ENCODE peak calls at places on chromosomes 16 and 17, in four cellular contexts. D, P, M and Z are unnamed samples.

GRCh38 chr17:50834786-50835562 is 412 bp upstream of the WFIKKN2 start:
- DNase-seq in M (no peak), P (no peak), D (no peak), Z (no peak)

GRCh38 chr16:6247150-6247549 is 1085.5 kb upstream of the RBFOX1 start:
- DNase-seq in P (no peak), M (no peak), D (no peak), Z (no peak)

GRCh38 chr16:87648698-87649487 is 46.6 kb downstream of the JPH3 start:
- DNase-seq in D (no peak), M (no peak), P (no peak), Z (no peak)

GRCh38 chr17:36602030-36602737 is 801 bp downstream of the MRM1 start:
- DNase-seq in D (no peak), M (no peak), P (no peak), Z (no peak)

GRCh38 chr16:79286646-79287423 is 313.7 kb downstream of the MAF start:
- DNase-seq in D (no peak), M (peak), P (no peak), Z (peak)

GRCh38 chr17:74671031-74671771 is 41.5 kb downstream of the CD300LF start:
- DNase-seq in D (peak), P (peak), M (no peak), Z (peak)

GRCh38 chr16:49598386-49599170 is 225.0 kb downstream of the C16orf78 start:
- DNase-seq in D (no peak), M (peak), P (no peak), Z (no peak)

GRCh38 chr16:82653550-82654511 is 27.1 kb downstream of the CDH13 start:
- DNase-seq in D (peak), P (no peak), M (peak), Z (no peak)

GRCh38 chr17:67649891-67650290 is 67.8 kb upstream of the NOL11 start:
- DNase-seq in D (no peak), M (no peak), P (no peak), Z (no peak)

GRCh38 chr17:21001813-21002221 is 41.0 kb downstream of the USP22 start:
- DNase-seq in M (no peak), P (no peak), D (no peak), Z (no peak)

GRCh38 chr16:68786685-68787418 is 49.8 kb downstream of the CDH1 start:
- DNase-seq in M (no peak), P (no peak), D (peak), Z (no peak)

GRCh38 chr17:66405836-66406679 is 103.6 kb downstream of the PRKCA start:
- DNase-seq in M (no peak), P (no peak), D (no peak), Z (no peak)

GRCh38 chr16:79409970-79410369 is 190.6 kb downstream of the MAF start:
- DNase-seq in P (no peak), M (no peak), D (no peak), Z (no peak)

GRCh38 chr17:82696916-82697807 is 1.3 kb downstream of the RAB40B start:
- DNase-seq in P (no peak), M (no peak), D (no peak), Z (peak)

GRCh38 chr16:65617421-65617820 is 495.6 kb upstream of the CDH11 start:
- DNase-seq in M (no peak), P (no peak), D (no peak), Z (no peak)

GRCh38 chr17:38410201-38410600 is 18.1 kb upstream of the ARHGAP23 start:
- DNase-seq in M (no peak), P (no peak), D (no peak), Z (no peak)

GRCh38 chr17:34254146-34254545 is 939 bp upstream of the CCL2 start:
- DNase-seq in M (no peak), D (no peak), P (no peak), Z (no peak)

GRCh38 chr17:55062921-55063320 is 94.4 kb downstream of the STXBP4 start:
- DNase-seq in D (no peak), P (no peak), M (no peak), Z (no peak)

GRCh38 chr16:59593256-59593655 is 859.1 kb upstream of the GOT2 start:
- DNase-seq in D (no peak), P (no peak), M (no peak), Z (no peak)

GRCh38 chr16:3274490-3274889 is 8.8 kb upstream of the ZNF263 start:
- DNase-seq in D (peak), P (no peak), M (no peak), Z (no peak)

GRCh38 chr17:38926290-38927070 is 1.1 kb downstream of the LASP1NB start:
- DNase-seq in P (no peak), M (no peak), D (no peak), Z (no peak)

GRCh38 chr17:63041251-63041650 is 75.2 kb downstream of the TANC2 start:
- DNase-seq in D (no peak), M (no peak), P (no peak), Z (no peak)

GRCh38 chr17:49218941-49219913 is 8.7 kb downstream of the ABI3 start:
- DNase-seq in P (peak), M (peak), D (no peak), Z (peak)

GRCh38 chr17:55898195-55898594 is 147.3 kb downstream of the PCTP start:
- DNase-seq in D (no peak), P (no peak), M (no peak), Z (no peak)

GRCh38 chr17:39484178-39484577 is 22.9 kb downstream of the CDK12 start:
- DNase-seq in M (peak), D (no peak), P (no peak), Z (no peak)

GRCh38 chr17:40106760-40107265 is 6.4 kb upstream of the NR1D1 start:
- DNase-seq in P (no peak), M (no peak), D (no peak), Z (peak)

GRCh38 chr16:16141784-16142396 is 81.4 kb downstream of the ABCC6 start:
- DNase-seq in P (no peak), D (no peak), M (no peak), Z (no peak)

GRCh38 chr16:88194397-88195020 is 188.2 kb upstream of the ZNF469 start:
- DNase-seq in P (no peak), M (no peak), D (peak), Z (no peak)

GRCh38 chr16:22705799-22706198 is 108.2 kb upstream of the HS3ST2 start:
- DNase-seq in D (no peak), P (no peak), M (no peak), Z (no peak)

GRCh38 chr16:4677994-4678393 is 15.4 kb upstream of the NUDT16L1 start:
- DNase-seq in M (no peak), D (no peak), P (no peak), Z (no peak)

GRCh38 chr17:7842950-7843535 is 9.0 kb downstream of the KDM6B start:
- DNase-seq in D (peak), P (no peak), M (no peak), Z (peak)

GRCh38 chr16:87926246-87927194 is 9.8 kb downstream of the CA5A start:
- DNase-seq in P (no peak), M (no peak), D (no peak), Z (no peak)

GRCh38 chr17:47192549-47192948 is 3.5 kb upstream of the CDC27 start:
- DNase-seq in M (peak), D (no peak), P (no peak), Z (no peak)

GRCh38 chr17:75864448-75864871 is 9.3 kb upstream of the WBP2 start:
- DNase-seq in M (peak), P (no peak), D (no peak), Z (no peak)

GRCh38 chr17:488993-489757 is 136.6 kb upstream of the RPH3AL start:
- DNase-seq in P (no peak), M (no peak), D (peak), Z (peak)

GRCh38 chr16:85332175-85332574 is 219.9 kb upstream of the CIBAR2 start:
- DNase-seq in P (no peak), D (no peak), M (no peak), Z (peak)

GRCh38 chr16:85331685-85332084 is 219.4 kb upstream of the CIBAR2 start:
- DNase-seq in P (no peak), D (no peak), M (no peak), Z (no peak)

GRCh38 chr16:85329999-85330693 is 217.9 kb upstream of the CIBAR2 start:
- DNase-seq in M (no peak), D (no peak), P (no peak), Z (no peak)

GRCh38 chr16:85329059-85329812 is 217.0 kb upstream of the CIBAR2 start:
- DNase-seq in D (no peak), M (no peak), P (no peak), Z (peak)

GRCh38 chr16:85330694-85331188 is 218.5 kb upstream of the CIBAR2 start:
- DNase-seq in D (peak), P (peak), M (no peak), Z (no peak)
- TF ChIP-seq ETV6 in D (no peak), P (no peak), M (no peak), Z (peak)

DNA sequence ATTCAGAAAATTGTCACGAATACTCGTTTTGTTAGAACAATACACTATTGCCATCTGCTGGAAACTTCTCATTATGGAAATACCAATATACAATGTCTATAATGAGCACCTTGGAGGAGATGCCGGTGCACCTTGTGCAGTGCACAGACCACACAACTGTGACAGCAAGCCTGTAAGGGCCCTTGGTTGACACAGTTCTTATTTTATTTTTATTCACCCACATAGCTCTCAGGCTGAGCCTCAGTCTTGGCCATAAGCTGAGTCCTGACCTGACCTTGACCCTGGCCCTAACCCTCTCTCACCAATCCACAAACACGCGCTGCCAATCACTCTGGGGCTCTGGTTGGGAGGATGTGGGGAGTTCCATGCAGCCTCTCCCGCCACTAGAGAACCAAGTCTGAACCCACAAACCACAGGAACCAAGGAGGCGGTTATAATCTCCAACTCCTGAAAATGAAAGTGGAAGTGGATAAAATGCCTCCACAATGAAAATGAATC is 7.6 kb downstream of the AIPL1 start:
- DNase-seq in P (no peak), M (peak), D (no peak), Z (no peak)
- TF ChIP-seq ETV6 in P (no peak), M (no peak), D (no peak), Z (no peak)

GRCh38 chr17:78972507-78973105 is 7.1 kb downstream of the LGALS3BP start:
- DNase-seq in D (no peak), M (no peak), P (no peak), Z (no peak)

GRCh38 chr17:78973792-78974520 is 5.8 kb downstream of the LGALS3BP start:
- DNase-seq in M (no peak), D (no peak), P (no peak), Z (no peak)

GRCh38 chr17:78976907-78977680 is 2.6 kb downstream of the LGALS3BP start:
- DNase-seq in D (no peak), P (no peak), M (no peak), Z (no peak)

GRCh38 chr17:78973196-78973595 is 6.5 kb downstream of the LGALS3BP start:
- DNase-seq in M (no peak), P (no peak), D (no peak), Z (peak)

GRCh38 chr17:78974635-78975591 is 4.8 kb downstream of the LGALS3BP start:
- DNase-seq in D (no peak), P (no peak), M (no peak), Z (no peak)
- TF ChIP-seq ETV6 in D (no peak), P (no peak), M (no peak), Z (no peak)

GRCh38 chr17:31509095-31509804 is 117.8 kb downstream of the RAB11FIP4 start:
- DNase-seq in P (no peak), M (no peak), D (no peak), Z (no peak)
- TF ChIP-seq ETV6 in P (no peak), M (no peak), D (no peak), Z (no peak)

DNA sequence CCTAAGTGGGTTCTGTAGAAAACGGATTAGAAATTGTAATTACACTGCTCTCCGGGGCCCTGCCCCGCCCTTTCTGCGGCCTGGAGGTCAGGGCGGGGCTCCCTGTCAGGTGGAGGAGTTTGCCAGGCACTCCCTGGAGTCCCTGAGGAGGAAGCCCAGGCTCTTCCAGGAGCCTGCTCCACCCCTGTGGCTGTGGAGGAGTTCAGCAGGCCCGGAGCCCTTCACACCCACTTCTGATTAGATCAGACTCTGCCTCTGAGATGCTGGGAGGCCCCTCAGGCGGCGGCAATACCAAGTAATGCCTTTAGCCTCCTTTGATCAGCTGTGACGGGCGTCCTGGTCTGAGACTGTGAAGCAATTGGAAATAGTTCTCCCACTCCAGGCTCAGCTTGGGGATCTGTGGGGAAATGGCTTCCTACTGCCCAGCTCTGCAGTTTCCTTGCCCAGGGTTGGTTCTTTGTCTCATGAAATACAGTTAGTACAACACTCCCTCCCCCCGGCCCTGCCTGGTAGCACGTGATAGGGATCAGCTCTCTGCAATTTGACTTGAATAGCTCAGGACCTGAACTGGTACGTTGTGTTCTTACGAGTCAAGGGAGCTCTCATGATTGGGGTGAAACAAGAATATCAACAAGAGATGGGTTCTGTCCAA is 22.3 kb downstream of the BAIAP2 start:
- DNase-seq in P (peak), M (no peak), D (no peak), Z (no peak)
- TF ChIP-seq ETV6 in P (no peak), M (no peak), D (no peak), Z (no peak)

DNA sequence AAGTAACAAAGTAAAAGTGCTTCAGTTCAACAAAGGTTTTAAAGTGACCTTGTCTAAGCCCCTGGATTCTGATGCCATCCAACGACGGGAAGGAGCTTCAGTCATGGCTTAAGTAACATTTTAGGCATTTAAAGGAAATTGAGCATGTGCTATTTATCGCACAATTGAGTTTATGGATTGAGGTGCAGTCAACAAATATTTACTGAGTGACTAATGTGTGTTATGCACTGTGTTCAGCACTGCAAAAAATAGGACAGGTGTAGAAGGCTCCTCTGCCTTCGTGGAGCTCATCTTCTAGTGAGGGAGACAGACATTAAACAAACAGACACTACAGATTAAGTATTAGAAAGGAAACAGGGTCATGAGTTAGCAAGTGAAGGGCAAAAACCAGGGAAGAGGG is 12.5 kb downstream of the TMIGD1 start:
- DNase-seq in P (no peak), D (no peak), M (no peak), Z (no peak)
- TF ChIP-seq ETV6 in P (no peak), D (no peak), M (no peak), Z (no peak)

DNA sequence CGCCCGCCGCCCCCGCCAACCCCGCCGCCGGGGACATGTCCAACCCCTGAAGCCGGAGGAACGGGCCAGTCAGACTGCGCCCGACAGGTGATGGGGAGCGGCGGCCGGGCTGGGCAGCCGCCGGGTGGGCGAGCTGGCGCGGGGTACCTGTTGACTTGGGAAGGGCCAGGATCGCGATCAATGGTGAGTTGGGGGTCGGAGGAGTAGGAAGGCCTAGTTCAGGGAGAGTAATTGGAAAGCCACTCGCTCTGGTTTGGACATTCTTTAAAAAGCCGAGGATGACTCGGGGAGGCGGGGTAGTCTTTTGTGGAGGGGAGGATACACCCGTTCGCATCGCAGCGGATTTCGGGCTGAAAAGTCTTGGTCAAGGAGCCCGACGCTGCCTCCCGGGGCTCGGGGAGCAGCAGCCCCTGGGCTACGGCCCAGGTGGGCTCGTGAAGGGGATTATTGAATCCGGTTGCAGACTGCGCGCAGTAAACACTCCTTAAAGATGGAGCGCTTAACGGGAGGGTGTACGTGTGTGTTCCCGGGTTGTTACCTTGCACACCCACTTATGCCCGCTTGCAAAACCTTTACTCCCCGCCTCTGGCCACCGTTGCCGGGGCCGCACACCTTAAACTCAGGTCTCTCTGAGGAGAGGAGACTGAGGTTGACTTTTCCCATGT is 123.8 kb downstream of the GOSR1 start:
- DNase-seq in D (no peak), P (no peak), M (no peak), Z (no peak)
- TF ChIP-seq ETV6 in D (no peak), P (no peak), M (no peak), Z (no peak)